ENCODE peak calls at places on chromosomes 13 and 19, in ten cellular contexts. C, I, A, N, B, V, O, L, Z and G are unnamed samples.
A peak's percentile ranks its signal among the peaks of the same experiment; 100 is the strongest.

GRCh38 chr13:98254541-98254940 is 77.5 kb upstream of the RNF113B start:
- DNase-seq in Z (no peak), L (no peak), I (no peak), O (peak; percentile 64), A (no peak), N (no peak), B (no peak), V (no peak), C (no peak), G (no peak)

GRCh38 chr19:45873219-45873772 is 9.2 kb downstream of the FOXA3 start:
- DNase-seq in B (no peak), C (no peak), V (no peak), L (no peak), O (no peak), N (no peak), Z (no peak), I (no peak), A (no peak), G (no peak)

GRCh38 chr13:48749144-48749543 is 95.4 kb downstream of the CYSLTR2 start:
- DNase-seq in I (no peak), C (no peak), A (peak; percentile 34), N (no peak), B (no peak), V (peak; percentile 68), Z (no peak), L (no peak), O (no peak), G (no peak)

GRCh38 chr13:109436841-109437240 is 349.5 kb downstream of the IRS2 start:
- DNase-seq in B (no peak), Z (no peak), N (no peak), I (no peak), L (no peak), A (no peak), C (no peak), O (no peak), V (peak; percentile 53), G (no peak)

GRCh38 chr19:47503130-47503822 is 11.6 kb downstream of the NAPA start:
- DNase-seq in A (no peak), O (no peak), C (no peak), B (no peak), L (no peak), N (no peak), I (no peak), V (no peak), Z (no peak), G (no peak)

GRCh38 chr13:43985437-43986051 is 105.8 kb downstream of the LACC1 start:
- DNase-seq in I (no peak), V (no peak), L (no peak), B (no peak), A (no peak), Z (no peak), O (no peak), C (no peak), N (no peak), G (no peak)

GRCh38 chr13:104837756-104838155 is 1697.7 kb downstream of the EFNB2 start:
- DNase-seq in I (no peak), N (no peak), O (peak; percentile 11), A (no peak), C (no peak), Z (no peak), B (no peak), L (no peak), V (peak; percentile 9), G (no peak)

GRCh38 chr13:46659413-46660065 is 106.6 kb downstream of the LRCH1 start:
- DNase-seq in C (peak; percentile 61), L (no peak), I (no peak), Z (no peak), B (peak; percentile 63), N (no peak), A (no peak), V (no peak), O (no peak), G (no peak)

GRCh38 chr19:7224995-7225394 is 69.2 kb downstream of the INSR start:
- DNase-seq in V (no peak), A (no peak), Z (no peak), I (no peak), N (no peak), C (no peak), O (no peak), B (no peak), L (no peak), G (no peak)

GRCh38 chr19:7227735-7228134 is 66.5 kb downstream of the INSR start:
- DNase-seq in C (no peak), A (no peak), I (no peak), B (no peak), V (no peak), N (no peak), O (no peak), L (no peak), Z (no peak), G (no peak)

GRCh38 chr19:7224205-7224833 is 69.9 kb downstream of the INSR start:
- DNase-seq in C (peak; percentile 65), B (no peak), I (no peak), N (no peak), V (no peak), O (no peak), A (peak; percentile 80), Z (no peak), L (no peak), G (no peak)

GRCh38 chr19:7226749-7227148 is 67.5 kb downstream of the INSR start:
- DNase-seq in Z (no peak), L (no peak), O (no peak), N (no peak), V (no peak), I (no peak), A (peak; percentile 37), C (no peak), B (no peak), G (no peak)

DNA sequence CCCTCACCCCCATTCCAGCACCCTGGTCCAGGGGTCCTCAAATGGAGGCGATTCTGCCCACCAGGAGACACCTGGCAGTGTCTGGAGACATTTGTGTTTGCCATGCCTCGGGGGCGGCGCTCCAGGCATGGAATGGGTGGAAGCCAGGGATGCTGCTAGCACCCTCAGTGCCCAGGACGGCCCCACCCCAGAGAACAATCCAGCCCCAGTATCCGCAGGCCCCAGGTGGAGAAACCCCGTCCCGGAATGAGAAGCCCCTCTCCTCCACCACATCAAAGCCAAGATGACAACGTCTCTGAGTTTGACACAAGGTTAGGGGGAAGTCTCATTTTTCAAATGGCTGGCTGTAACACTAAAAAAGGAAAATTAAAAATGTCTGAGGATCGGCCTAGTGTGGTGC is 68.5 kb downstream of the INSR start:
- DNase-seq in C (no peak), N (no peak), I (no peak), Z (no peak), L (no peak), V (no peak), A (no peak), B (no peak), O (no peak), G (no peak)
- H3K4me1 ChIP-seq in C (no peaks in the 10 kb centered on the region), N (no peaks in the 10 kb centered on the region), I (peaks cover 33% of the 10 kb centered on the region), Z (no peaks in the 10 kb centered on the region), L (no peaks in the 10 kb centered on the region), V (no peaks in the 10 kb centered on the region), A (peaks cover 8% of the 10 kb centered on the region), B (no peaks in the 10 kb centered on the region), O (no peaks in the 10 kb centered on the region), G (no peaks in the 10 kb centered on the region)

DNA sequence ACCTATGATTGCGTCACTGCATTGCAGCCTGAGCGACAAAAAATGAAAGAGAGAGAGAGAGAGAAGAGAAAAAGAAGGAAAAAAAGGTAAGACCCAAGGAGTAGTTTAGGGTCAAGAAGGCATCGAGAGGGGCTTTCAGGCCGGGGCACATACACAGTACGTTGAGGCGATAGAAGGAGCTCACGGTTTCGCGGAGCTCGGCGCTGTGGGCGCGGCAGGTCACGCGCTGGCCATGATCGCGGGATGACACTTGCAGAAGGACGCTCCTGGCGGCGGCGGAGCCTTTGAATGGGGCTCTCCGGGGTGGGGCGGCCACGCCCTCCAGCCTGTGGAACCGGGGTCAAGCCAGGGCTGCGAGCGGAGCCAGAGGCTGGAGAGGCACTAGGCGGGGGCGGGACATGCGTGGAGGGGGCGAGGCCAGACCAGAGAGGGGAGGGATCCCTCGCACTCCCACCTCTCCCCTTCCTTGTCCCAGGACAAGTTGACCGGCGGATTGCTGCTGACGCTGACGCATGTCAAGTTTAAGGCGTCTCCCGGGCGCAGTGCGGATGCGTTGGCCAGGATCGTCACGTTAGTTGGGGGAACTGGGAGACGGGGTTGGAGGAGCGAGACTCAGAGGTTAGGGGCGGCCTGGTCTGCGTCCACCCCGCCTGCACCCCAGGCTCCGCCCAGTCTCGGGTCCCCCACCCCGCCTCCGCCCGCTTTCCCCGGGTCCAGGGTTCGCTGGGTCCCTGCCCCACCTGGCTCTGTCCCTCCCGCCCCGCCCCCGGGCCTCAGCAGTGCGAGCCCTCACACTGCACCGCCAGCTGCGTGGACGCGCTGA is 6.9 kb downstream of the NPHS1 start:
- DNase-seq in Z (peak; percentile 70), B (peak; percentile 84), L (peak; percentile 14), I (no peak), V (no peak), N (no peak), O (no peak), C (peak; percentile 69), A (no peak), G (no peak)
- TF ChIP-seq CTCF in Z (no peak), B (no peak), L (no peak), I (no peak), V (no peak), N (no peak), O (no peak), C (no peak), A (no peak), G (no peak)

DNA sequence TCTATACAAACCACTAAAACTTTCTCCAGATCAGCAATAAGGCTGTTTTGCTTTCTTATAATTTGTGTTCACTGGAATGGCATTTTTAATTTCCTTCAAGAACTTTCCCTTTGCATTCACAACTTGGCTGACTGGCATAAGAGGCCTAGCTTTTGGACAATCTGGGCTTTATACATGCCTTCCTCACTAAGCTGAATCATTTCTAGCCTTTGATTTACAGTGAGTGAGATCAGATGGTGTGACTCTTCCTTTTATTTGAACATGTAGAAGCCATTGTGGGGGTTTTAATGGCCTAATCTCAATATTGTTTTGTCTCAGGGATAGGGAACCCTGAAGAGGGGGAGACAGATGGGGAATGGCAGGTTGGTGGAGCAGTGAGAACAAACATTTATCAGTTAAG is 82.7 kb downstream of the FOXO1 start:
- DNase-seq in L (no peak), O (no peak), N (no peak), A (no peak), B (no peak), I (no peak), Z (no peak), C (no peak), V (no peak), G (no peak)
- H3K4me1 ChIP-seq in L (peaks cover 9% of the 10 kb centered on the region), O (no peaks in the 10 kb centered on the region), N (peaks cover 63% of the 10 kb centered on the region), A (peaks cover 13% of the 10 kb centered on the region), B (no peaks in the 10 kb centered on the region), I (peaks cover 51% of the 10 kb centered on the region), Z (peaks cover 29% of the 10 kb centered on the region), C (peaks cover under 1% of the 10 kb centered on the region), V (peaks cover 30% of the 10 kb centered on the region), G (peaks cover 81% of the 10 kb centered on the region)

GRCh38 chr19:4059931-4060620 is 6.6 kb downstream of the ZBTB7A start:
- DNase-seq in Z (peak; percentile 32), C (peak; percentile 90), L (peak; percentile 68), A (peak; percentile 57), N (peak; percentile 75), O (no peak), I (no peak), V (peak; percentile 63), B (no peak), G (peak; percentile 69)

GRCh38 chr19:4059493-4059880 is 7.2 kb downstream of the ZBTB7A start:
- DNase-seq in C (peak; percentile 86), B (no peak), I (no peak), V (no peak), A (no peak), L (no peak), N (no peak), Z (no peak), O (no peak), G (no peak)

GRCh38 chr19:4058696-4059492 is 7.8 kb downstream of the ZBTB7A start:
- DNase-seq in I (no peak), A (no peak), V (no peak), L (no peak), B (no peak), O (no peak), Z (peak; percentile 30), C (peak; percentile 51), N (peak; percentile 59), G (no peak)

GRCh38 chr19:4060621-4061177 is 6.0 kb downstream of the ZBTB7A start:
- DNase-seq in N (peak; percentile 47), V (no peak), C (peak; percentile 58), I (no peak), A (no peak), B (no peak), L (no peak), O (no peak), Z (no peak), G (no peak)

DNA sequence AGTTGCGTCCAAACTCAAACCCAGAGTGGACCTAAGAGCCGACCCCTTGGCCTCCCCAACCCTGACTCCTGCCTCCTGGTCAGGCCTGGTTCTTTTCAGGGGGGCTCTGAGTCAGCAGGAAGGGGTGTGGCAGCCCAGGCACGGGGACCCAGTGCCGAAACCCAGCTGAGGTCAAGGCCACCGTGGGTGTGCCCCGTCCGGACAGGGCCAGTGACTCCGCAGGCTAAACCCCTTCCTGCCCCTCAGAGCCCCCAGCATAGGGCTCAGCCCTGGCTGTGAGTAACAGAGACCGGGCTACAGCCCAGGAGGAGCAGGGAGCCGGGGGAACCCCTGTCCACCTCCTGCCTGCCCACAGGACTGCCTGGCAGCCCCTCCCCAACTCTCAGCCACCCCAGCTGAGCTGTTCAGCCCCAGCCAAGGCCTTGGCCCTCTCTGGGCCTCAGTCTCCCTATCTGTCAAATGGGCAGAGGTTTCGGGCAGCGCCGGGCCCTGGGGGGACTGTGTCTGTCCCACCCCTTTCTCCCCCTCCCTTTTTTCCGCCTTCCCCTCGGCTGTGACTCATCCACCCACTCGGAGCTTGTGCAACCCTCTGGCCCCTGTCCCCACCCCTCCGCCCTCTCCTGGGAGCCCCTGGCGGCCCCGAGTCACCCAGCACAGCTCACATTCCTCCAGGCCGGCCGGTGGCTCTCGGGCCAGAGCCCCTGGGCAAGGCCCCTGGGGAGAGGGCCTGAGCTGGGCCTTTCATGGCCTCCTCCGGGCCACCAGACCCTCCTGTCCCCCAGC is 8.6 kb downstream of the ZBTB7A start:
- DNase-seq in V (peak; percentile 61), Z (peak; percentile 38), B (peak; percentile 73), I (peak; percentile 84), L (peak; percentile 85), C (peak; percentile 84), O (peak; percentile 44), N (peak; percentile 92), A (peak; percentile 89), G (peak; percentile 58)
- TF ChIP-seq CTCF in V (peak; percentile 54), Z (no peak), B (no peak), I (peak; percentile 20), L (no peak), C (no peak), O (no peak), N (peak; percentile 24), A (peak; percentile 29), G (no peak)